ENCODE peak calls at places on chromosomes 13 and 19, in five cellular contexts. One of them, this sample, is unnamed.

GRCh38 chr13:110062077-110062776 is 244.7 kb downstream of the COL4A1 start:
- DNase-seq in mucosa of descending colon: no peak
- DNase-seq in Daoy: no peak
- DNase-seq in GM03348: peak
- DNase-seq in NCI-H2107: no peak
- DNase-seq in this sample: no peak

GRCh38 chr13:92842145-92842544 is 384.5 kb upstream of the GPC6 start:
- DNase-seq in Daoy: peak
- DNase-seq in GM03348: peak
- DNase-seq in NCI-H2107: no peak
- DNase-seq in mucosa of descending colon: no peak
- DNase-seq in this sample: no peak

GRCh38 chr13:48235100-48235813 is 2.3 kb downstream of the ITM2B start:
- DNase-seq in NCI-H2107: no peak
- DNase-seq in Daoy: peak
- DNase-seq in GM03348: peak
- DNase-seq in mucosa of descending colon: no peak
- DNase-seq in this sample: no peak

GRCh38 chr19:30222993-30223865 is 149.0 kb upstream of the ZNF536 start:
- DNase-seq in Daoy: no peak
- DNase-seq in NCI-H2107: no peak
- DNase-seq in GM03348: no peak
- DNase-seq in mucosa of descending colon: no peak
- DNase-seq in this sample: no peak

GRCh38 chr13:102580552-102581169 is 16.1 kb upstream of the TPP2 start:
- DNase-seq in GM03348: peak
- DNase-seq in NCI-H2107: peak
- DNase-seq in mucosa of descending colon: no peak
- DNase-seq in Daoy: peak
- DNase-seq in this sample: peak

GRCh38 chr13:108326318-108326717 is 56.8 kb downstream of the TNFSF13B start:
- DNase-seq in Daoy: no peak
- DNase-seq in mucosa of descending colon: peak
- DNase-seq in GM03348: no peak
- DNase-seq in NCI-H2107: no peak
- DNase-seq in this sample: no peak

GRCh38 chr13:19184176-19184575 is 2.6 kb upstream of the TUBA3C start:
- DNase-seq in mucosa of descending colon: no peak
- DNase-seq in Daoy: no peak
- DNase-seq in NCI-H2107: no peak
- DNase-seq in GM03348: no peak
- DNase-seq in this sample: no peak

GRCh38 chr19:8462601-8463000 is 17.8 kb downstream of the HNRNPM start:
- DNase-seq in Daoy: no peak
- DNase-seq in mucosa of descending colon: no peak
- DNase-seq in GM03348: no peak
- DNase-seq in NCI-H2107: no peak
- DNase-seq in this sample: no peak

GRCh38 chr13:111269508-111269907 is 50.9 kb upstream of the TEX29 start:
- DNase-seq in NCI-H2107: no peak
- DNase-seq in mucosa of descending colon: no peak
- DNase-seq in GM03348: no peak
- DNase-seq in Daoy: no peak
- DNase-seq in this sample: no peak

GRCh38 chr13:43434185-43434584 is 352.6 kb downstream of the ENOX1 start:
- DNase-seq in NCI-H2107: no peak
- DNase-seq in mucosa of descending colon: no peak
- DNase-seq in Daoy: no peak
- DNase-seq in GM03348: no peak
- DNase-seq in this sample: no peak

GRCh38 chr19:45195764-45196163 is 17.2 kb downstream of the BLOC1S3 start:
- DNase-seq in NCI-H2107: no peak
- DNase-seq in GM03348: peak
- DNase-seq in Daoy: no peak
- DNase-seq in mucosa of descending colon: no peak
- DNase-seq in this sample: no peak

GRCh38 chr13:67117010-67117550 is 113.1 kb downstream of the PCDH9 start:
- DNase-seq in NCI-H2107: no peak
- DNase-seq in Daoy: no peak
- DNase-seq in mucosa of descending colon: no peak
- DNase-seq in GM03348: no peak
- DNase-seq in this sample: no peak

GRCh38 chr19:1752009-1752756 is 1.1 kb upstream of the ONECUT3 start:
- DNase-seq in GM03348: no peak
- DNase-seq in mucosa of descending colon: no peak
- DNase-seq in NCI-H2107: no peak
- DNase-seq in Daoy: no peak
- DNase-seq in this sample: no peak

GRCh38 chr13:47696677-47697076 is 304.4 kb downstream of the SUCLA2 start:
- DNase-seq in Daoy: no peak
- DNase-seq in NCI-H2107: no peak
- DNase-seq in mucosa of descending colon: no peak
- DNase-seq in GM03348: no peak
- DNase-seq in this sample: no peak

GRCh38 chr19:5891938-5892771 is 11.4 kb downstream of the NDUFA11 start:
- DNase-seq in NCI-H2107: no peak
- DNase-seq in mucosa of descending colon: peak
- DNase-seq in GM03348: peak
- DNase-seq in Daoy: peak
- DNase-seq in this sample: no peak

GRCh38 chr13:31756346-31756745 is 17.0 kb downstream of the RXFP2 start:
- DNase-seq in mucosa of descending colon: no peak
- DNase-seq in GM03348: peak
- DNase-seq in Daoy: peak
- DNase-seq in NCI-H2107: no peak
- DNase-seq in this sample: no peak

GRCh38 chr19:34253711-34254551 is 423 bp upstream of the GARRE1 start:
- DNase-seq in GM03348: peak
- DNase-seq in Daoy: no peak
- DNase-seq in mucosa of descending colon: peak
- DNase-seq in NCI-H2107: no peak
- DNase-seq in this sample: peak

GRCh38 chr13:44474122-44474910 is 100.7 kb downstream of the SERP2 start:
- DNase-seq in Daoy: no peak
- DNase-seq in GM03348: no peak
- DNase-seq in mucosa of descending colon: no peak
- DNase-seq in NCI-H2107: no peak
- DNase-seq in this sample: no peak

GRCh38 chr13:50370303-50370950 is 355.2 kb downstream of the KCNRG start:
- DNase-seq in NCI-H2107: no peak
- DNase-seq in GM03348: no peak
- DNase-seq in Daoy: no peak
- DNase-seq in mucosa of descending colon: no peak
- DNase-seq in this sample: no peak